ENCODE peak calls at places on chromosomes 13 and 19, in four cellular contexts. S is BE2C, I is PC-3, Z is Calu3. M is an unnamed sample.

GRCh38 chr13:20823071-20823470 is 49.3 kb upstream of the EEF1AKMT1 start:
- DNase-seq in Z (no peak), S (no peak), I (no peak), M (no peak)

GRCh38 chr13:69474286-69474685 is 633.3 kb upstream of the ATXN8OS start:
- DNase-seq in I (peak), S (no peak), Z (no peak), M (no peak)

GRCh38 chr19:19410553-19411550 is 5.4 kb downstream of the GATAD2A start:
- DNase-seq in S (no peak), I (no peak), Z (no peak), M (no peak)

GRCh38 chr13:89584058-89584457 is 1763.4 kb upstream of the MIR17HG start:
- DNase-seq in S (no peak), Z (no peak), I (no peak), M (no peak)

GRCh38 chr19:33866696-33867095 is 70.0 kb downstream of the KCTD15 start:
- DNase-seq in I (no peak), Z (no peak), S (no peak), M (no peak)

GRCh38 chr13:41580345-41580744 is 123.0 kb downstream of the RGCC start:
- DNase-seq in S (no peak), I (no peak), Z (no peak), M (no peak)

GRCh38 chr19:15379996-15380647 is 535 bp upstream of the AKAP8 start:
- DNase-seq in Z (peak), S (peak), I (peak), M (no peak)

GRCh38 chr13:106344318-106344717 is 191.1 kb downstream of the EFNB2 start:
- DNase-seq in I (no peak), S (no peak), Z (no peak), M (no peak)

GRCh38 chr13:112132619-112133018 is 65.7 kb downstream of the SOX1 start:
- DNase-seq in Z (no peak), S (no peak), I (no peak), M (no peak)

GRCh38 chr19:11457831-11458230 is 22.4 kb downstream of the PRKCSH start:
- DNase-seq in S (no peak), Z (no peak), I (no peak), M (no peak)

GRCh38 chr19:39195755-39196154 is 1.0 kb upstream of the NCCRP1 start:
- DNase-seq in S (no peak), I (peak), Z (peak), M (no peak)

GRCh38 chr19:46009530-46010510 is 13.0 kb downstream of the PGLYRP1 start:
- DNase-seq in S (peak), I (peak), Z (peak), M (peak)

GRCh38 chr13:79870123-79870522 is 389.2 kb downstream of the NDFIP2 start:
- DNase-seq in I (no peak), S (no peak), Z (no peak), M (no peak)

GRCh38 chr19:20077791-20078463 is at the start of gene ZNF90:
- DNase-seq in S (peak), I (no peak), Z (peak), M (peak)

GRCh38 chr19:45069056-45069455 is 7.2 kb downstream of the ZNF296 start:
- DNase-seq in I (peak), S (peak), Z (no peak), M (no peak)

GRCh38 chr13:99371956-99372355 is 64.8 kb upstream of the GPR183 start:
- DNase-seq in I (no peak), S (no peak), Z (no peak), M (no peak)

GRCh38 chr13:111568290-111568689 is 247.8 kb downstream of the TEX29 start:
- DNase-seq in I (no peak), Z (no peak), S (no peak), M (no peak)

GRCh38 chr13:66425741-66426140 is 804.4 kb downstream of the PCDH9 start:
- DNase-seq in I (no peak), S (no peak), Z (no peak), M (no peak)

GRCh38 chr19:44643605-44644390 is at the start of gene PVR:
- DNase-seq in I (peak), S (peak), Z (peak), M (peak)

GRCh38 chr13:70723732-70724131 is 615.5 kb upstream of the KLHL1 start:
- DNase-seq in S (peak), I (peak), Z (no peak), M (no peak)
- TF ChIP-seq CTCF in S (peak), I (peak), Z (no peak), M (no peak)

DNA sequence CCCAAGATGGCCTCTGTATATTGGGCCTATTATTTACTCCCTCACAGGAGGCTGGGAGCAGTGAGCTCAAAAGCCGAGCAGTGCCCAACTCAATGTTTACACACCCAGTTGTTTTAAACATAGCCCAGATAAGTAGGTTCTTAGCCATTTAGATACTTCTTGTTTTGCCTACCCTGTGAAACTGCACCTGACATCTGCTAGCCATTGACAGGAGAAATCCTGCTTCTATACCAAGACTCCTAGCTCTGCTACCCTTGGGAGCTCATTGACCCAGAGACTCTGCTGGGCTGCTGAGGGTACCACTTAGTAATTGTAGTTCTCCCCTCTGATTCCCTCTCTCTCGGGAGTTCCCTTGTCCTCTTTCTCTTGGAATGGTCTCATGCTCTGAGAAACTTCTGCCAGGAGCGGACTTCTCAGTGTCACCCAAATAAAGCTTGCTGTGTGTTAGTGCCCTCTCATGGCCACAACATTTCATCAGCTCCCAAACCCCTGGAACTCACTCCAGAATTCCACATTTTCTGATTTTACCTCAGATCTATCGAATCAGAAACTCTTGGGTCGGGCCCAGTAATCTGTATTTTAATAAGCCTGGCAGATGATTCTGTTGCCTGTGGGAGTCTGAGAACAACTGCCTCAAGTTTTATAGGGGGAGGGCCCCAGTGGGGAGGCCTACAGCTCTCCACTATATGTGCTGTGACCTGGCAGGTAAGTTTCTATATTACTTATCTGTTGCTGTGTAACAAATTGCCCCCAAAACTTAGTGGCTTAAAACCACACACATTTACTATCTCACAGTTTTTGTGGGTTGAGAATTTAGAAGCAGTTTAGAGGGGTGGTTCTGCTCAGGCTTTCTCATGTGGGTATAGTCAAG is 221.1 kb downstream of the TDRD3 start:
- DNase-seq in S (no peak), Z (no peak), I (peak), M (no peak)
- TF ChIP-seq CTCF in S (peak), Z (no peak), I (peak), M (no peak)

DNA sequence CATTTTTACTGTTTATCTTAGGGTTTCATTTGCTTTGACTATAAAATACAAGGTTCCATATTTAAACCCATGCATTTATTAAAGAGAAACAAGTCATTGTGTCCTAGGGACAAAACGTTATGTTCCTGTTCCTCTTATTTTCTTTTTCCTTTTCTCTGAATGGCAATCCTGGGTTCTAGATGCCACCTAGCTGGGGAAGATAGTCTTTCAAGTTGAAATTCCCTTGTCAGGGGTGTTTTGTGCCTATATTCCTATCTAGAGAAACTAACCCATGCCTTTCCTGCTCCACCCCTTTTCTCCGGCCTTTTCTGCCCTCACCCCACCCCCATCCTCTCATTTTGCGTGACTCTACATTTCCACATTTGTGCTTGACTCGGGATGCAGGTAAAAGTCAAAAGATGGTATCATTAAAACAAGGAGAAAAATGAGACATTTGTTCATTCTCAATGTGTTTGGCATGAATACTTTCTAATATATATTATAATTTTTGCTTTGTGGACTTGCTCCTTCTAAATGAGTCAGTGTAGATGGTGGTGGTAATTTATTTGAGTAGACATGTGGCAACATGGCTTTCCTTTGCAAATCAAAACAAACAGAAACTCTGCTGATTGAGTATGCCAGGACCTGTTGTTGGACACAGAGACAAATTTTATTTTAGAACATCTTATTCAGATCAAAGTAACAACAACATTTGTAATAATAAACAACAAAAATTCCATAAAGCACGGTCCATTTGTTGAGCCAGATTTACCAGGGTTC is 26.8 kb upstream of the STARD13 start:
- DNase-seq in S (no peak), I (no peak), Z (no peak), M (no peak)
- TF ChIP-seq CTCF in S (peak), I (peak), Z (no peak), M (no peak)

GRCh38 chr19:49430678-49431329 is 5.6 kb downstream of the GFY start:
- DNase-seq in I (no peak), Z (peak), S (no peak), M (no peak)
- TF ChIP-seq CTCF in I (peak), Z (no peak), S (peak), M (no peak)

GRCh38 chr19:40776966-40777794 is 867 bp upstream of the RAB4B start:
- DNase-seq in S (peak), I (peak), Z (peak), M (peak)
- TF ChIP-seq CTCF in S (no peak), I (no peak), Z (no peak), M (no peak)

GRCh38 chr13:77579971-77580370 is 44.5 kb downstream of the SCEL start:
- DNase-seq in I (no peak), Z (no peak), S (no peak), M (no peak)

GRCh38 chr13:77584111-77584510 is 48.6 kb downstream of the SCEL start:
- DNase-seq in S (no peak), Z (no peak), I (no peak), M (no peak)

GRCh38 chr13:77580748-77581147 is 45.2 kb downstream of the SCEL start:
- DNase-seq in Z (no peak), S (no peak), I (no peak), M (no peak)

DNA sequence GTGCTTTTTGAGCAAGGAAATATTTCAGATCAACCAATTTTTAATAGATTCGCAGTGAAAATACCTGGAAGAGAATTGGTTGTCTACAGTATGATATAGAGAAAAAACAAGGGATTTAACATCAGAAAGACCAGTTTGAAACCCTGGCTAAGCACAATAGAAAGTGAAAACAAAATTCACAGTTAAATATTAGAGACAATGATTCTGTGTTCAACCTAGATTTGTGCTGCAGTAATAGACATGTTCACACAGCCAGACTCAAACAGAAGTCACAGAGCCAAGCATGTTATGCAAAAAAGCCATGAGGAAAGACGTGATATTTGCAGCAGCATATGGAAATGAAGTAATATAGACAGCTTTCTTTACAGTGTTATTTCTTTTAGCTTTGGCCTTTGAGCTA is 48.0 kb downstream of the SCEL start:
- DNase-seq in I (no peak), Z (no peak), S (no peak), M (no peak)
- TF ChIP-seq CTCF in I (no peak), Z (no peak), S (no peak), M (no peak)

DNA sequence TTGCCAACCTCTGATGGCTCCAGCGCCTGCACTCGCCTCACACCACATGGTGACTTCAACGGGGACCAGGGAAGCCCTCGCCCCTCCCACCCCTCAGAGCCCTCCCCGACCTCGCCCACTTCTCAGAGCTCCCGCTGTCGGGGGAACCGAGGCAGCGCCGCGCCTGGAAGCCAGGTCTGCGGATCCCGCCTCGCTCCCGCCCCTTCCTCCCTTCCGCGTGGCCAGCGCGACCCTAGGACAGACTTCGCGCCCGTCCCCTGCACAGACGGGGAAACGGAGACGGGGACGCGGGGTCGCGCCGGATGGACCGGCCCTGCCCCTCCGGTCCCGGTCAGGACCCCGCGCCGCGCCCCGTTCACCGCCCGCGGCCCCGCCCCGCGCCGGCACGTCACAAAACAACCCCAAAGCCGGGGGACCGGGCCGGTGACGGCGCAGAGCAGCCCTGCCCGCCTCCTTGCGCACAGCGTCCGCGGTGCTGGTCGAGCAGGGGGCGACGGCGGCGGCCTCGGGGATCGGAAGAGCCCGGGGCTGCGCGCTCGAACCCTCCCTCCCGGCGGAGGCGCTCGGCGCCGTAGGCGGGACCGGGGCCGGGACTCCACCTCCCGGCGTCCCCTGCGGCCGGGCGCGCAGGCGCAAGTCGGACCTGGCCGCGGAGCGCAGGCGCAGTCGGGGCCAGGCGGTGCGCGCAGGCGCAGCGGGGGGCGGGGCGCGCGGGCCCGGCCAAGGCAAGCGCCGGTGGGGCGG is 379 bp upstream of the CDC34 start:
- DNase-seq in S (peak), I (peak), Z (peak), M (peak)
- TF ChIP-seq CTCF in S (no peak), I (no peak), Z (no peak), M (no peak)

DNA sequence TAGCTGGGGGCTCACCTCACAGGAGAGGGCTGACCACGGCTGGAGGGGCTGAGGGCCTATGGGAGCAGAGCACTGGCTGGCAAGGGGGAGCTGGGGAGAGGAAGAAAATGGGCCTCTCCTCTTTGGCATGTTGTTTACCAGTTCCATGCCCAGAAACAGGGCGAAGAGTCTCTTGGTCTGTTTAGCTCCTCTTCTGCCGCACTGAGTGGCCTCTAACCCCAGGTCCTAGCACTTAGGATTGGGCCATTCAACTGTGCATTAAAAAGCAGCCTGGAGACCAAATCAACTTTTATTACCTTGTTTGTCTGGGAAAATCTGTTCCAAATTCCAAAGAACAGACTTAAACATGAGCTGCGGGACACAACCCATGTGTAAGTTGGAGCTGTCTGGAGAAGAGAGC is 243.5 kb downstream of the COL4A1 start:
- DNase-seq in S (no peak), Z (no peak), I (no peak), M (no peak)
- TF ChIP-seq CTCF in S (no peak), Z (no peak), I (no peak), M (no peak)